ENCODE peak calls at places on chromosomes 6 and 20, in four cellular contexts. K is HepG2, U is SK-N-SH, A is K562. G is an unnamed sample.

GRCh38 chr6:39646751-39647420 is 78.3 kb downstream of the KIF6 start:
- DNase-seq in K (no peak), A (no peak), U (no peak), G (peak; percentile 12)

GRCh38 chr6:40585661-40586269 is 1.4 kb downstream of the LRFN2 start:
- DNase-seq in A (no peak), K (no peak), U (peak; percentile 47), G (no peak)

GRCh38 chr6:156866181-156866862 is 89.1 kb downstream of the ARID1B start:
- DNase-seq in A (no peak), K (no peak), U (no peak), G (no peak)

GRCh38 chr6:157539900-157540752 is 159.1 kb downstream of the ZDHHC14 start:
- DNase-seq in U (no peak), A (no peak), K (peak; percentile 97), G (no peak)

GRCh38 chr20:41617059-41617921 is 887 bp downstream of the CHD6 start:
- DNase-seq in U (peak; percentile 75), A (peak; percentile 66), K (peak; percentile 45), G (no peak)

GRCh38 chr20:815914-816606 is 17.5 kb upstream of the FAM110A start:
- DNase-seq in A (peak; percentile 78), K (peak; percentile 70), U (peak; percentile 76), G (no peak)

GRCh38 chr6:24854077-24854670 is 55.5 kb upstream of the ARMH2 start:
- DNase-seq in A (no peak), U (no peak), K (no peak), G (no peak)

GRCh38 chr6:113381957-113382356 is 475.2 kb upstream of the MARCKS start:
- DNase-seq in A (no peak), U (peak; percentile 38), K (no peak), G (peak; percentile 55)

GRCh38 chr6:14276066-14276465 is 158.5 kb downstream of the CD83 start:
- DNase-seq in K (no peak), A (no peak), U (no peak), G (no peak)

GRCh38 chr6:71107935-71108420 is 151.1 kb upstream of the B3GAT2 start:
- DNase-seq in A (no peak), U (no peak), K (no peak), G (no peak)

GRCh38 chr6:5120011-5120410 is 34.9 kb downstream of the PPP1R3G start:
- DNase-seq in U (no peak), A (no peak), K (no peak), G (no peak)

GRCh38 chr20:8487715-8488114 is 355.6 kb downstream of the PLCB1 start:
- DNase-seq in U (no peak), K (no peak), A (no peak), G (no peak)

DNA sequence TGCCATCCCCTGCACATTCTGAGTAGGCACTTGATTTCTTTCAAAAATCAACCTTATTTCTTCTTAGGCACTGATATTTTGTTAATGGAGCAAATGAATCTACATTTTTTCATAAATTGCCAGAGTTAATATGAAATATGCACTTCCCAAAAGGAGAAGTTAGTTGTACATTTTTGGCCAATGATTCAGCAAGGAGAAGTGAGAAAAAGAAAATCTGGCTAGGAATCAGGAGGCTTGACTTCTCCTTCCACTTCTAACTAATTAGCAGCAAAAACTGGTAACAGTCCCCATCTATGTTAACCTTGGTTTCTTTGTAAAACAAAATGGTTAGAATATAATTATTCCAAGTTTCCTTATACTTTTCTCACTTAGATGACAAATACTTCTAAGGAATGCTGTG is 7.0 kb upstream of the DSE start:
- DNase-seq in K (no peak), U (no peak), A (no peak), G (no peak)
- TF ChIP-seq RAD21 in K (no peak), U (no peak), A (no peak), G (no peak)

DNA sequence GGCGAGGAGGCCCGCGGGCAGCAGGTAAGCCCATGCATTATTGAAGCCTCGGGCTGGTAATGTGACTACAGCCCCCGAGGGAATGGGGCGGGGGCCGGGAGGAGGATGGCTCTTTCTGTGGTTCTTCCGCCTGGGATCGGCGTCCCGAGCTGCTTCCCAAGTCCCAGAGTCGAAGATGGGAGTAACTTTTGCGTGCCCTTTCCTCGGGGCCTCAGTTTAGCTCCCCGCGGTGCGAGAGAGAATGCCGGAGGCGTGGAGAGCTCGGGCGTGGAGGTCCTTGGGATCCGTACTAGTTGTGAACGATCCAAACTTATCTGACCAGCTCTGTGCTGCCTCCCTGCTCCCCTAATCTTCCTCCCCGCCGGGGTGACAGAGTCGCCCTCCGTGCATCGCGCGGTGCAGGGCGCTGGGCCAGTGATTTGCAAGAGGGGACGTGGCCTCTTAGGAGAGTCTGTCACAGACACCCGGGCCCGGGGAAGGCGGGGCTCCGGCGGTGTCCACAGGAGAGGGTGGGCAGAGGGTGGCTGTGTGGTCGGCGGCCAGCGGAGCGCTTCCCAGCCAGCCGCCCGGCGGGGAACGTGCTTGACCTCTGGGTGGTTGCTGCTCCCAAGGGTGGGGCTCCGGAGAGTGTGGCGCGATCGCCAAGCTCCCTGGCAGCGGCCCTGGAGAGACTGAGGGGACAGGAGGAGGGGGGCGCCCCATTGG is 815 bp downstream of the UTRN start:
- DNase-seq in A (peak; percentile 35), K (peak; percentile 24), U (peak; percentile 32), G (no peak)
- TF ChIP-seq FOXM1 in A (no peak), K (no peak), U (no peak), G (no peak)

DNA sequence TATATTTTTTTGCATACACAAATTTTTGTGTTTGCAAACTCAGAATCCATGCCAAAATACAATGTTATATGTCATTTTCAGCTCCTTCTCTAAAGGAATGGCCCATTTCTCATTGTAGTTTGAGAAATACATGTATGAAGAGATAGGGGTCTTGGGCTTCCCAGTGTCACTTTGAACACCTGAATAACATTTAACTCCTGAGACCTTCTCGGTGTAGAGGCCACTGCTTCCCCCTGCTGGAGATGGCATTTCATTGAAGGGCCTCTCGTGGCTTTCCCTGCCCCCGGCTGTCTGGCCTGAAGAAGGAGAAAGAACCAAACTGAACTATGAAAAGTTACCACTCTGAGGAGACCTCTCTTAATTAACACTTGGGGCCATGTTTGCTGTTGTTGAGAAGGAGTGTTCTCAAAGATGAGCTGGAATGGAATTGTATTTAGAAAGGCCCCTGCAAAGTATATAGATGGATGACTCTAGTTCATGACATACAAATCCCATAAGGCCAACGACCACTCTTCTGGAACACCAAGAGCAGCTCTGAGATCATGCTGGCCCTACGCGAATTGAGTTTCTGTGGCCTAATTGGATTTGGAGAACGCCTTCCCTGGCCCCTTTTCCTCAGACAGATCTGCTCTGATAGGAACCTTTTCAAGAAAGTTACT is 58.8 kb downstream of the VAPB start:
- DNase-seq in A (peak; percentile 72), K (peak; percentile 79), U (no peak), G (no peak)
- TF ChIP-seq RAD21 in A (peak; percentile 64), K (peak; percentile 88), U (peak; percentile 77), G (peak; percentile 86)

DNA sequence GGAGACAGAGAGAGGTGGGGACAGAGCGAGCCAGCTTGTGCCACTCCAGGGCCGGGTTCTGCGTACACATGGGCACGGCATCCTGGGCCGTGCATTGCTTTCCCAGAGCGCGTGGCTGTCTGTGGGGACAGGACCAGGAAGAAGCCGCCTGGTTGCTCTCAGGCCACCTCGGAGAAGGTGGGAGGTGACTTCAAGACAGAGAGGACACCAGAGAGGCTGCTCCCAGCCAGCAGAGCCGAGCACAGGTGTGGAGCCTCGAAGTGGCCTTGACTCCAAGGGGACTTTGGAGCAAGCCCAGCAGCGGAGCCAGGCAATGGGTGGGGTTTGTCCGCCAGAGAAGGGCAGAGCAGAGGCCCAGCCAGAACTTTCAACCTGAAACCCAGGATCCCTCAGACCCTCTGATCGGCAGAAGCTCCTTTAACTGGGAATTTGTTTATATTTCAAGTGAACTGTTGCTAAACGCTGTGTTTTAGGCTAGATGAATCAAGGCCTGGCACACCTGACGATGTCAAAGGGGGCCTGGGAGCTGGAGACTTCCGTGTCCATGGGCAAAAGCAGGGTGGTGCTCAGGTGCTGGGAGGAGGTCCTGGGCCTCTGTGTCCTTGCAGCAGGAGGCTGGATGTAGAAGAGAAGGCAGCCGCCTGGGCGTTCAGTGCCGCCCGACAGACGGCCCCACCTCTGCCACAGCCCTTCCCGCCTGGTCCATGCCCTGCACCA is 262.1 kb downstream of the DLL1 start:
- DNase-seq in K (no peak), A (no peak), U (no peak), G (no peak)
- TF ChIP-seq FOXM1 in K (no peak), A (no peak), U (no peak), G (no peak)

G was measured in GM12878.